ENCODE peak calls at places on chromosomes 16 and 17, in six cellular contexts. H, E, A, U, S and W are unnamed samples.

GRCh38 chr16:23089111-23089510 is 60.1 kb downstream of the USP31 start:
- DNase-seq in H (no peak), E (no peak), A (no peak), S (no peak), U (no peak), W (no peak)

GRCh38 chr16:87203060-87203656 is 114.0 kb downstream of the C16orf95 start:
- DNase-seq in H (no peak), S (peak; percentile 42), U (peak; percentile 84), A (peak; percentile 85), E (peak; percentile 88), W (no peak)

GRCh38 chr16:69522041-69522578 is 43.7 kb upstream of the NFAT5 start:
- DNase-seq in H (no peak), A (no peak), E (no peak), S (no peak), U (no peak), W (no peak)

GRCh38 chr17:78038748-78039288 is 80.3 kb downstream of the TNRC6C start:
- DNase-seq in S (no peak), A (no peak), E (no peak), H (no peak), U (no peak), W (no peak)

GRCh38 chr17:78735832-78736525 is 46.1 kb downstream of the CYTH1 start:
- DNase-seq in U (peak; percentile 48), H (no peak), A (peak; percentile 42), S (no peak), E (no peak), W (no peak)

GRCh38 chr17:41967141-41967920 is 736 bp downstream of the CNP start:
- DNase-seq in U (peak; percentile 47), S (no peak), H (no peak), E (no peak), A (peak; percentile 30), W (no peak)

GRCh38 chr17:15303851-15304250 is 37.5 kb downstream of the TEKT3 start:
- DNase-seq in U (no peak), A (no peak), S (no peak), E (no peak), H (no peak), W (no peak)

GRCh38 chr17:8465381-8466158 is 29.9 kb downstream of the NDEL1 start:
- DNase-seq in U (no peak), H (no peak), S (no peak), A (no peak), E (no peak), W (no peak)

GRCh38 chr17:10177131-10177920 is 21.1 kb downstream of the GAS7 start:
- DNase-seq in E (peak; percentile 51), H (no peak), S (no peak), U (no peak), A (no peak), W (no peak)

GRCh38 chr17:76026714-76027158 is 370 bp downstream of the EVPL start:
- DNase-seq in H (no peak), E (peak; percentile 46), S (no peak), U (no peak), A (no peak), W (no peak)

GRCh38 chr17:54544239-54544638 is 356.4 kb upstream of the TOM1L1 start:
- DNase-seq in E (peak; percentile 87), U (no peak), A (no peak), S (no peak), H (no peak), W (no peak)

GRCh38 chr17:74493381-74493833 is 27.0 kb downstream of the CD300A start:
- DNase-seq in S (no peak), U (peak; percentile 59), H (peak; percentile 32), E (peak; percentile 89), A (peak; percentile 83), W (no peak)

GRCh38 chr16:2016407-2016922 is 3.1 kb upstream of the NPW start:
- DNase-seq in H (no peak), A (no peak), U (no peak), E (no peak), S (no peak), W (no peak)

GRCh38 chr17:43768382-43768781 is 9.8 kb upstream of the SOST start:
- DNase-seq in E (no peak), A (no peak), H (no peak), U (no peak), S (no peak), W (no peak)

GRCh38 chr17:16374539-16374938 is 6.4 kb upstream of the UBB start:
- DNase-seq in H (no peak), E (no peak), U (no peak), A (no peak), S (no peak), W (no peak)

GRCh38 chr16:48918520-48919258 is 308.7 kb upstream of the N4BP1 start:
- DNase-seq in A (no peak), H (no peak), U (peak; percentile 34), E (no peak), S (no peak), W (no peak)

GRCh38 chr17:41973457-41973856 is 6.9 kb downstream of the CNP start:
- DNase-seq in S (no peak), A (no peak), U (no peak), H (no peak), E (no peak), W (no peak)

GRCh38 chr16:47016700-47017133 is 43.2 kb upstream of the DNAJA2 start:
- DNase-seq in H (no peak), E (no peak), S (no peak), A (no peak), U (no peak), W (no peak)

GRCh38 chr17:67911038-67911782 is 85.1 kb downstream of the C17orf58 start:
- DNase-seq in H (no peak), U (no peak), A (no peak), S (no peak), E (no peak), W (no peak)

GRCh38 chr16:49473131-49473530 is 99.5 kb downstream of the C16orf78 start:
- DNase-seq in E (peak; percentile 11), H (no peak), U (no peak), S (no peak), A (no peak), W (no peak)

GRCh38 chr17:61307905-61308886 is 91.4 kb upstream of the TBX2 start:
- DNase-seq in S (peak; percentile 98), E (no peak), A (peak; percentile 93), U (peak; percentile 99), H (no peak), W (peak; percentile 98)

GRCh38 chr16:26795184-26795583 is 271.5 kb upstream of the C16orf82 start:
- DNase-seq in H (no peak), S (no peak), U (no peak), A (no peak), E (peak; percentile 42), W (no peak)

GRCh38 chr17:39757931-39758873 is 20.5 kb downstream of the GRB7 start:
- DNase-seq in U (no peak), S (no peak), A (no peak), H (peak; percentile 27), E (no peak), W (no peak)

GRCh38 chr17:45341389-45342158 is 24.8 kb upstream of the MAP3K14 start:
- DNase-seq in A (peak; percentile 88), H (no peak), E (peak; percentile 98), S (peak; percentile 63), U (peak; percentile 99), W (peak; percentile 76)

GRCh38 chr17:72119963-72120877 is 600 bp upstream of the SOX9 start:
- DNase-seq in A (peak; percentile 52), E (peak; percentile 76), U (peak; percentile 91), H (no peak), S (peak; percentile 72), W (no peak)

GRCh38 chr17:1967092-1967662 is 58.0 kb downstream of the RTN4RL1 start:
- DNase-seq in U (no peak), H (no peak), E (peak; percentile 93), S (no peak), A (no peak), W (no peak)

GRCh38 chr16:78434401-78434800 is 334.9 kb downstream of the WWOX start:
- DNase-seq in E (no peak), U (no peak), S (no peak), A (no peak), H (no peak), W (no peak)

GRCh38 chr16:70576431-70577255 is 53.0 kb downstream of the SF3B3 start:
- DNase-seq in U (peak; percentile 93), A (peak; percentile 74), S (peak; percentile 59), H (no peak), E (no peak), W (peak; percentile 73)

GRCh38 chr17:57557793-57558681 is 187.1 kb downstream of the CCDC182 start:
- DNase-seq in E (no peak), U (peak; percentile 90), H (no peak), S (no peak), A (peak; percentile 75), W (no peak)

GRCh38 chr16:30028438-30029093 is 2.5 kb downstream of the TLCD3B start:
- DNase-seq in E (peak; percentile 77), U (no peak), S (no peak), A (no peak), H (no peak), W (no peak)